ENCODE peak calls at places on chromosome 16, in seven cellular contexts. One of them, this sample, is unnamed.

GRCh38 chr16:16067127-16067526 is 117.7 kb downstream of the ABCC1 start:
- DNase-seq in mesendoderm: no peak
- DNase-seq in H1: no peak
- DNase-seq in IMR-90: peak
- DNase-seq in neuronal stem cell: no peak
- DNase-seq in mesenchymal stem cell: peak
- DNase-seq in trophoblast cell: no peak
- DNase-seq in this sample: no peak

GRCh38 chr16:86824751-86825310 is 246.5 kb downstream of the FOXL1 start:
- DNase-seq in mesendoderm: peak
- DNase-seq in H1: no peak
- DNase-seq in IMR-90: peak
- DNase-seq in neuronal stem cell: no peak
- DNase-seq in mesenchymal stem cell: peak
- DNase-seq in trophoblast cell: no peak
- DNase-seq in this sample: peak

GRCh38 chr16:79186196-79186595 is 414.3 kb downstream of the MAF start:
- DNase-seq in mesendoderm: no peak
- DNase-seq in H1: no peak
- DNase-seq in IMR-90: no peak
- DNase-seq in neuronal stem cell: no peak
- DNase-seq in mesenchymal stem cell: no peak
- DNase-seq in trophoblast cell: no peak
- DNase-seq in this sample: no peak

GRCh38 chr16:31471875-31472558 is at the start of gene TGFB1I1:
- DNase-seq in mesendoderm: peak
- DNase-seq in H1: no peak
- DNase-seq in IMR-90: peak
- DNase-seq in neuronal stem cell: no peak
- DNase-seq in mesenchymal stem cell: peak
- DNase-seq in trophoblast cell: no peak
- DNase-seq in this sample: peak

GRCh38 chr16:69838417-69838990 is 76.4 kb downstream of the WWP2 start:
- DNase-seq in mesendoderm: no peak
- DNase-seq in H1: no peak
- DNase-seq in IMR-90: no peak
- DNase-seq in neuronal stem cell: no peak
- DNase-seq in mesenchymal stem cell: no peak
- DNase-seq in trophoblast cell: no peak
- DNase-seq in this sample: no peak

GRCh38 chr16:73027655-73028220 is 20.2 kb downstream of the ZFHX3 start:
- DNase-seq in mesendoderm: no peak
- DNase-seq in H1: no peak
- DNase-seq in IMR-90: no peak
- DNase-seq in neuronal stem cell: no peak
- DNase-seq in mesenchymal stem cell: no peak
- DNase-seq in trophoblast cell: no peak
- DNase-seq in this sample: no peak

GRCh38 chr16:66510711-66511614 is 39.0 kb downstream of the TK2 start:
- DNase-seq in mesendoderm: no peak
- DNase-seq in H1: no peak
- DNase-seq in IMR-90: no peak
- DNase-seq in neuronal stem cell: no peak
- DNase-seq in mesenchymal stem cell: no peak
- DNase-seq in trophoblast cell: no peak
- DNase-seq in this sample: no peak

GRCh38 chr16:46894011-46894672 is 10.0 kb downstream of the GPT2 start:
- DNase-seq in mesendoderm: no peak
- DNase-seq in H1: no peak
- DNase-seq in IMR-90: peak
- DNase-seq in neuronal stem cell: no peak
- DNase-seq in mesenchymal stem cell: no peak
- DNase-seq in trophoblast cell: no peak
- DNase-seq in this sample: no peak

GRCh38 chr16:15539197-15539596 is 103.8 kb downstream of the MARF1 start:
- DNase-seq in mesendoderm: peak
- DNase-seq in H1: no peak
- DNase-seq in IMR-90: no peak
- DNase-seq in neuronal stem cell: peak
- DNase-seq in mesenchymal stem cell: no peak
- DNase-seq in trophoblast cell: no peak
- DNase-seq in this sample: peak

GRCh38 chr16:28063047-28063521 is 430 bp downstream of the GSG1L start:
- DNase-seq in mesendoderm: peak
- DNase-seq in H1: no peak
- DNase-seq in IMR-90: peak
- DNase-seq in neuronal stem cell: no peak
- DNase-seq in mesenchymal stem cell: peak
- DNase-seq in trophoblast cell: no peak
- DNase-seq in this sample: no peak

GRCh38 chr16:23121024-23121423 is 28.2 kb downstream of the USP31 start:
- DNase-seq in mesendoderm: no peak
- DNase-seq in H1: no peak
- DNase-seq in IMR-90: no peak
- DNase-seq in neuronal stem cell: no peak
- DNase-seq in mesenchymal stem cell: no peak
- DNase-seq in trophoblast cell: no peak
- DNase-seq in this sample: no peak

GRCh38 chr16:11429113-11429512 is 83.9 kb downstream of the RMI2 start:
- DNase-seq in mesendoderm: no peak
- DNase-seq in H1: no peak
- DNase-seq in IMR-90: no peak
- DNase-seq in neuronal stem cell: no peak
- DNase-seq in mesenchymal stem cell: no peak
- DNase-seq in trophoblast cell: no peak
- DNase-seq in this sample: no peak

GRCh38 chr16:16021988-16022682 is 72.7 kb downstream of the ABCC1 start:
- DNase-seq in mesendoderm: peak
- DNase-seq in H1: no peak
- DNase-seq in IMR-90: peak
- DNase-seq in neuronal stem cell: peak
- DNase-seq in mesenchymal stem cell: peak
- DNase-seq in trophoblast cell: peak
- DNase-seq in this sample: peak

GRCh38 chr16:68309798-68310197 is 948 bp downstream of the SLC7A6OS start:
- DNase-seq in mesendoderm: no peak
- DNase-seq in H1: no peak
- DNase-seq in IMR-90: no peak
- DNase-seq in neuronal stem cell: no peak
- DNase-seq in mesenchymal stem cell: no peak
- DNase-seq in trophoblast cell: no peak
- DNase-seq in this sample: no peak

GRCh38 chr16:75593825-75594820 is 27.9 kb downstream of the GABARAPL2 start:
- DNase-seq in mesendoderm: peak
- DNase-seq in H1: peak
- DNase-seq in IMR-90: peak
- DNase-seq in neuronal stem cell: no peak
- DNase-seq in mesenchymal stem cell: peak
- DNase-seq in trophoblast cell: no peak
- DNase-seq in this sample: peak

GRCh38 chr16:54050281-54051210 is 236.0 kb downstream of the IRX3 start:
- DNase-seq in mesendoderm: peak
- DNase-seq in H1: no peak
- DNase-seq in IMR-90: no peak
- DNase-seq in neuronal stem cell: no peak
- DNase-seq in mesenchymal stem cell: peak
- DNase-seq in trophoblast cell: no peak
- DNase-seq in this sample: peak

GRCh38 chr16:63938661-63939060 is 1183.2 kb downstream of the CDH11 start:
- DNase-seq in mesendoderm: no peak
- DNase-seq in H1: no peak
- DNase-seq in IMR-90: no peak
- DNase-seq in neuronal stem cell: no peak
- DNase-seq in mesenchymal stem cell: no peak
- DNase-seq in trophoblast cell: no peak
- DNase-seq in this sample: no peak

GRCh38 chr16:52453661-52454060 is 93.3 kb downstream of the TOX3 start:
- DNase-seq in mesendoderm: no peak
- DNase-seq in H1: no peak
- DNase-seq in IMR-90: no peak
- DNase-seq in neuronal stem cell: no peak
- DNase-seq in mesenchymal stem cell: no peak
- DNase-seq in trophoblast cell: peak
- DNase-seq in this sample: no peak

GRCh38 chr16:88429387-88430184 is 23.5 kb upstream of the ZFPM1 start:
- DNase-seq in mesendoderm: no peak
- DNase-seq in H1: no peak
- DNase-seq in IMR-90: no peak
- DNase-seq in neuronal stem cell: no peak
- DNase-seq in mesenchymal stem cell: no peak
- DNase-seq in trophoblast cell: no peak
- DNase-seq in this sample: no peak
- H4K8ac ChIP-seq in mesendoderm: no peak
- H4K8ac ChIP-seq in H1: peak
- H4K8ac ChIP-seq in IMR-90: no peak
- H4K8ac ChIP-seq in neuronal stem cell: peak
- H4K8ac ChIP-seq in mesenchymal stem cell: peak
- H4K8ac ChIP-seq in trophoblast cell: no peak
- H4K8ac ChIP-seq in this sample: no peak

GRCh38 chr16:924063-924462 is 46.7 kb downstream of the LMF1 start:
- DNase-seq in mesendoderm: no peak
- DNase-seq in H1: no peak
- DNase-seq in IMR-90: no peak
- DNase-seq in neuronal stem cell: no peak
- DNase-seq in mesenchymal stem cell: peak
- DNase-seq in trophoblast cell: no peak
- DNase-seq in this sample: no peak

GRCh38 chr16:923184-923583 is 47.6 kb downstream of the LMF1 start:
- DNase-seq in mesendoderm: no peak
- DNase-seq in H1: no peak
- DNase-seq in IMR-90: no peak
- DNase-seq in neuronal stem cell: no peak
- DNase-seq in mesenchymal stem cell: no peak
- DNase-seq in trophoblast cell: no peak
- DNase-seq in this sample: no peak

GRCh38 chr16:927406-927805 is 43.4 kb downstream of the LMF1 start:
- DNase-seq in mesendoderm: no peak
- DNase-seq in H1: no peak
- DNase-seq in IMR-90: no peak
- DNase-seq in neuronal stem cell: no peak
- DNase-seq in mesenchymal stem cell: no peak
- DNase-seq in trophoblast cell: no peak
- DNase-seq in this sample: no peak

GRCh38 chr16:926715-927114 is 44.1 kb downstream of the LMF1 start:
- DNase-seq in mesendoderm: no peak
- DNase-seq in H1: no peak
- DNase-seq in IMR-90: no peak
- DNase-seq in neuronal stem cell: no peak
- DNase-seq in mesenchymal stem cell: no peak
- DNase-seq in trophoblast cell: no peak
- DNase-seq in this sample: no peak

DNA sequence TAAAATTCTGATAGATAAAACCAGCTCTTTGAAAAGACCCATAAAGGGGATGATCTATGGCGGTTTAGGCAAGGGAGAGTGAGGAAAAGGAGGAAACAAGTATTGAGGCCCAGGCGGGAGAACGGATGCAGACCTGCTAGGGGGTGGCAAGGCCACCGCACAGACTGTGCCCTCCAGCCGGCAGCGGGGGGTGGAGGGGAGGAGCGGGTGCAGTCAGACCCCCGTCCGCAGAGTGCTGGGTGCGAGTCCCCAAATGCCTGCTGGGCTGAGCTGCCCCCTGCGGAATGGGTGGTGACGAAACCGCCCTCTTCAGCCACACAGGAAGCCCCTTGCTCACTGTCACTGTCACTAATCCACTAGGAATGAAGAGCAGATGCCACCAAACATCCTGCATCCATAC is 46.0 kb downstream of the LMF1 start:
- DNase-seq in mesendoderm: no peak
- DNase-seq in H1: no peak
- DNase-seq in IMR-90: no peak
- DNase-seq in neuronal stem cell: no peak
- DNase-seq in mesenchymal stem cell: no peak
- DNase-seq in trophoblast cell: no peak
- DNase-seq in this sample: no peak
- H4K8ac ChIP-seq in mesendoderm: no peak
- H4K8ac ChIP-seq in H1: no peak
- H4K8ac ChIP-seq in IMR-90: no peak
- H4K8ac ChIP-seq in neuronal stem cell: no peak
- H4K8ac ChIP-seq in mesenchymal stem cell: no peak
- H4K8ac ChIP-seq in trophoblast cell: no peak
- H4K8ac ChIP-seq in this sample: no peak

GRCh38 chr16:13419589-13419988 is 500.4 kb upstream of the ERCC4 start:
- DNase-seq in mesendoderm: no peak
- DNase-seq in H1: no peak
- DNase-seq in IMR-90: no peak
- DNase-seq in neuronal stem cell: no peak
- DNase-seq in mesenchymal stem cell: no peak
- DNase-seq in trophoblast cell: no peak
- DNase-seq in this sample: no peak

GRCh38 chr16:13426736-13427135 is 493.2 kb upstream of the ERCC4 start:
- DNase-seq in mesendoderm: no peak
- DNase-seq in H1: no peak
- DNase-seq in IMR-90: no peak
- DNase-seq in neuronal stem cell: no peak
- DNase-seq in mesenchymal stem cell: no peak
- DNase-seq in trophoblast cell: no peak
- DNase-seq in this sample: no peak

GRCh38 chr16:13425840-13426239 is 494.1 kb upstream of the ERCC4 start:
- DNase-seq in mesendoderm: no peak
- DNase-seq in H1: no peak
- DNase-seq in IMR-90: no peak
- DNase-seq in neuronal stem cell: no peak
- DNase-seq in mesenchymal stem cell: no peak
- DNase-seq in trophoblast cell: no peak
- DNase-seq in this sample: no peak

GRCh38 chr16:13426279-13426678 is 493.7 kb upstream of the ERCC4 start:
- DNase-seq in mesendoderm: peak
- DNase-seq in H1: no peak
- DNase-seq in IMR-90: no peak
- DNase-seq in neuronal stem cell: no peak
- DNase-seq in mesenchymal stem cell: no peak
- DNase-seq in trophoblast cell: no peak
- DNase-seq in this sample: peak

GRCh38 chr16:13421726-13422125 is 498.2 kb upstream of the ERCC4 start:
- DNase-seq in mesendoderm: peak
- DNase-seq in H1: no peak
- DNase-seq in IMR-90: no peak
- DNase-seq in neuronal stem cell: no peak
- DNase-seq in mesenchymal stem cell: peak
- DNase-seq in trophoblast cell: no peak
- DNase-seq in this sample: no peak
- H4K8ac ChIP-seq in mesendoderm: no peak
- H4K8ac ChIP-seq in H1: no peak
- H4K8ac ChIP-seq in IMR-90: no peak
- H4K8ac ChIP-seq in neuronal stem cell: no peak
- H4K8ac ChIP-seq in mesenchymal stem cell: no peak
- H4K8ac ChIP-seq in trophoblast cell: no peak
- H4K8ac ChIP-seq in this sample: no peak

DNA sequence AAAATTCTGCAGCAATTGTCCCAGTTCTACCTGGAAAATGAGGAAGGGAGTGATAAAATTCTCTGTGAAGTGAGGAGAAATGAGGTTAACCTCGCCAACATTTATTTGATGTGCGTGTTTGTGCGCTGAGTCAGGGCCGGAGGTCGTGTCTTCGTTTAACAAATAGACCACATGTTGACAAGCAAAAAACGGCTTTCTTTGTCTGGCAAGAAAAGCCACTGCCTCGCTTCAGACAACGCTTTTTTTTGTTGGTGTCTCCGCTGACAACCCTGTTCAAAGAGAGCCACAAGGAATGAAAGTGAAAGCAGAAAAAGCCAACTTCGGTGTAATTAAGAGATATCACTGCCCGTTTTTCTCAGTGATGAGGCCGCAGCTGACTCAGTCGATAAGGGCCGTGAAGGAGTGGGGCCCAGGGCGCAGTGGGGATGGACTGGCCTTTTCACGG is 510.6 kb downstream of the CDH13 start:
- DNase-seq in mesendoderm: no peak
- DNase-seq in H1: no peak
- DNase-seq in IMR-90: peak
- DNase-seq in neuronal stem cell: peak
- DNase-seq in mesenchymal stem cell: peak
- DNase-seq in trophoblast cell: no peak
- DNase-seq in this sample: no peak
- H4K8ac ChIP-seq in mesendoderm: no peak
- H4K8ac ChIP-seq in H1: no peak
- H4K8ac ChIP-seq in IMR-90: no peak
- H4K8ac ChIP-seq in neuronal stem cell: no peak
- H4K8ac ChIP-seq in mesenchymal stem cell: no peak
- H4K8ac ChIP-seq in trophoblast cell: no peak
- H4K8ac ChIP-seq in this sample: no peak